ENCODE peak calls at places on chromosomes 1 and 21, in nine cellular contexts. R is HCT116, U is PC-9, C is fibroblast of lung, G is upper lobe of right lung, Z is osteoblast, H is adipocyte, F is A549, Y is H9. I is an unnamed sample. For H3K4me1, the result is how much of the 10 kb centered on the place peaks cover.

GRCh38 chr1:152768847-152769533 is 6.0 kb upstream of the LCE1F start:
- DNase-seq in R (no peak), U (no peak), C (no peak), G (no peak), Z (no peak), H (no peak), F (no peak), Y (no peak), I (no peak)

GRCh38 chr1:225445644-225446297 is 17.9 kb upstream of the LBR start:
- DNase-seq in R (no peak), U (peak), C (no peak), G (peak), Z (no peak), H (no peak), F (no peak), Y (no peak), I (no peak)

GRCh38 chr1:201326710-201327109 is 43.4 kb downstream of the PKP1 start:
- DNase-seq in R (no peak), U (no peak), C (no peak), G (peak), Z (peak), H (no peak), F (no peak), Y (no peak), I (no peak)

GRCh38 chr21:36297938-36298572 is 21.9 kb upstream of the MORC3 start:
- DNase-seq in R (no peak), U (peak), C (no peak), G (peak), Z (peak), H (peak), F (peak), Y (no peak), I (no peak)

GRCh38 chr1:115710859-115711624 is 57.5 kb downstream of the CASQ2 start:
- DNase-seq in R (no peak), U (peak), C (no peak), G (no peak), Z (no peak), H (no peak), F (peak), Y (no peak), I (no peak)

GRCh38 chr1:29356663-29357062 is 120.3 kb downstream of the PTPRU start:
- DNase-seq in R (no peak), U (no peak), C (no peak), G (no peak), Z (no peak), H (no peak), F (no peak), Y (peak), I (no peak)

GRCh38 chr1:175132456-175132855 is 60.1 kb downstream of the KIAA0040 start:
- DNase-seq in R (no peak), U (no peak), C (peak), G (no peak), Z (no peak), H (peak), F (no peak), Y (no peak), I (no peak)

GRCh38 chr1:94067196-94067595 is 53.8 kb downstream of the ABCA4 start:
- DNase-seq in R (no peak), U (no peak), C (peak), G (no peak), Z (no peak), H (no peak), F (no peak), Y (no peak), I (no peak)

GRCh38 chr1:169794530-169795416 is at the start of gene METTL18:
- DNase-seq in R (peak), U (peak), C (peak), G (peak), Z (peak), H (peak), F (peak), Y (peak), I (peak)

GRCh38 chr1:27603962-27604578 is at the start of gene AHDC1:
- DNase-seq in R (peak), U (peak), C (peak), G (peak), Z (peak), H (peak), F (peak), Y (peak), I (peak)

GRCh38 chr1:154609398-154610380 is 1.7 kb upstream of the ADAR start:
- DNase-seq in R (peak), U (no peak), C (peak), G (no peak), Z (no peak), H (peak), F (no peak), Y (peak), I (no peak)

GRCh38 chr1:214634267-214634666 is 31.3 kb downstream of the CENPF start:
- DNase-seq in R (no peak), U (no peak), C (no peak), G (no peak), Z (no peak), H (no peak), F (no peak), Y (no peak), I (no peak)

GRCh38 chr1:161730050-161730564 is 8.8 kb downstream of the FCRLB start:
- DNase-seq in R (no peak), U (peak), C (peak), G (no peak), Z (peak), H (no peak), F (no peak), Y (no peak), I (no peak)

GRCh38 chr1:9413143-9413876 is 120.6 kb downstream of the SPSB1 start:
- DNase-seq in R (peak), U (peak), C (peak), G (peak), Z (peak), H (peak), F (peak), Y (peak), I (peak)

GRCh38 chr1:206803221-206803730 is 31.0 kb upstream of the IL10 start:
- DNase-seq in R (no peak), U (no peak), C (no peak), G (no peak), Z (no peak), H (no peak), F (no peak), Y (no peak), I (no peak)

GRCh38 chr21:38223893-38224540 is 32.8 kb upstream of the KCNJ15 start:
- DNase-seq in R (peak), U (no peak), C (peak), G (no peak), Z (peak), H (peak), F (peak), Y (no peak), I (no peak)

GRCh38 chr1:223041481-223041880 is 101.6 kb downstream of the TLR5 start:
- DNase-seq in R (no peak), U (peak), C (no peak), G (no peak), Z (no peak), H (peak), F (no peak), Y (no peak), I (no peak)

GRCh38 chr1:36366091-36366661 is 19.5 kb downstream of the STK40 start:
- DNase-seq in R (no peak), U (no peak), C (peak), G (no peak), Z (peak), H (no peak), F (no peak), Y (peak), I (peak)

GRCh38 chr1:44881011-44881632 is 38.1 kb upstream of the PTCH2 start:
- DNase-seq in R (no peak), U (no peak), C (peak), G (no peak), Z (peak), H (peak), F (no peak), Y (no peak), I (no peak)

GRCh38 chr1:230215049-230215448 is 148.0 kb downstream of the GALNT2 start:
- DNase-seq in R (no peak), U (no peak), C (peak), G (no peak), Z (no peak), H (peak), F (peak), Y (peak), I (peak)

GRCh38 chr1:20278692-20279130 is 12.0 kb upstream of the VWA5B1 start:
- DNase-seq in R (no peak), U (no peak), C (peak), G (no peak), Z (no peak), H (no peak), F (no peak), Y (peak), I (no peak)

GRCh38 chr1:180863158-180863775 is 49.4 kb upstream of the KIAA1614 start:
- DNase-seq in R (peak), U (peak), C (peak), G (no peak), Z (peak), H (peak), F (peak), Y (no peak), I (no peak)

GRCh38 chr1:222068937-222069336 is 327.0 kb upstream of the DUSP10 start:
- DNase-seq in R (no peak), U (no peak), C (peak), G (no peak), Z (no peak), H (no peak), F (peak), Y (no peak), I (no peak)

GRCh38 chr1:100147875-100148274 is 14.9 kb downstream of the TRMT13 start:
- DNase-seq in R (no peak), U (no peak), C (no peak), G (no peak), Z (no peak), H (no peak), F (no peak), Y (no peak), I (no peak)

GRCh38 chr1:30268923-30269666 is 454.3 kb downstream of the MATN1 start:
- DNase-seq in R (no peak), U (no peak), C (no peak), G (no peak), Z (no peak), H (no peak), F (no peak), Y (peak), I (no peak)

GRCh38 chr1:170426596-170426995 is 105.4 kb upstream of the GORAB start:
- DNase-seq in R (no peak), U (no peak), C (no peak), G (no peak), Z (no peak), H (no peak), F (no peak), Y (no peak), I (no peak)

GRCh38 chr21:28337319-28337718 is 655.4 kb downstream of the LTN1 start:
- DNase-seq in R (no peak), U (no peak), C (peak), G (no peak), Z (no peak), H (peak), F (peak), Y (no peak), I (no peak)

GRCh38 chr1:203175237-203176181 is at the start of gene MYBPH:
- DNase-seq in R (no peak), U (no peak), C (no peak), G (no peak), Z (peak), H (no peak), F (no peak), Y (no peak), I (peak)

GRCh38 chr1:226365831-226366231 is 42.1 kb downstream of the PARP1 start:
- DNase-seq in R (no peak), U (no peak), C (peak), G (no peak), Z (peak), H (peak), F (no peak), Y (no peak), I (no peak)

GRCh38 chr1:9454494-9455066 is 84.7 kb upstream of the SLC25A33 start:
- DNase-seq in R (no peak), U (no peak), C (no peak), G (no peak), Z (no peak), H (no peak), F (no peak), Y (no peak), I (no peak)

GRCh38 chr1:60903591-60903990 is 178.8 kb upstream of the NFIA start:
- DNase-seq in R (no peak), U (no peak), C (peak), G (no peak), Z (peak), H (no peak), F (no peak), Y (no peak), I (peak)

GRCh38 chr1:59653968-59654367 is 160.8 kb upstream of the HOOK1 start:
- DNase-seq in R (no peak), U (no peak), C (no peak), G (no peak), Z (no peak), H (no peak), F (no peak), Y (no peak), I (no peak)

GRCh38 chr1:161736332-161736969 is 13.1 kb upstream of the DUSP12 start:
- DNase-seq in R (no peak), U (peak), C (no peak), G (no peak), Z (no peak), H (peak), F (peak), Y (no peak), I (no peak)

GRCh38 chr1:63663301-63663700 is 70.1 kb downstream of the PGM1 start:
- DNase-seq in R (peak), U (peak), C (peak), G (no peak), Z (no peak), H (peak), F (peak), Y (no peak), I (no peak)
- H3K4me1 ChIP-seq in R (half or more), U (half or more), C (under half), G (under half), Z (under half), H (under half), F (under half), Y (under half), I (under half)

GRCh38 chr21:33691945-33692594 is 49.8 kb downstream of the ITSN1 start:
- DNase-seq in R (no peak), U (no peak), C (no peak), G (no peak), Z (no peak), H (no peak), F (no peak), Y (no peak), I (no peak)
- H3K4me1 ChIP-seq in R (under half), U (under half), C (under half), G (under half), Z (under half), H (under half), F (under half), Y (under half), I (under half)

GRCh38 chr21:46425061-46425460 is 33.6 kb upstream of the DIP2A start:
- DNase-seq in R (no peak), U (no peak), C (no peak), G (no peak), Z (peak), H (no peak), F (no peak), Y (no peak), I (no peak)

GRCh38 chr21:46424062-46424591 is 34.6 kb upstream of the DIP2A start:
- DNase-seq in R (no peak), U (no peak), C (no peak), G (no peak), Z (peak), H (no peak), F (no peak), Y (no peak), I (no peak)

GRCh38 chr21:46424621-46425020 is 34.1 kb upstream of the DIP2A start:
- DNase-seq in R (no peak), U (no peak), C (no peak), G (no peak), Z (peak), H (no peak), F (no peak), Y (no peak), I (no peak)

GRCh38 chr21:46426313-46427046 is 32.2 kb upstream of the DIP2A start:
- DNase-seq in R (no peak), U (no peak), C (no peak), G (no peak), Z (peak), H (no peak), F (no peak), Y (no peak), I (no peak)

DNA sequence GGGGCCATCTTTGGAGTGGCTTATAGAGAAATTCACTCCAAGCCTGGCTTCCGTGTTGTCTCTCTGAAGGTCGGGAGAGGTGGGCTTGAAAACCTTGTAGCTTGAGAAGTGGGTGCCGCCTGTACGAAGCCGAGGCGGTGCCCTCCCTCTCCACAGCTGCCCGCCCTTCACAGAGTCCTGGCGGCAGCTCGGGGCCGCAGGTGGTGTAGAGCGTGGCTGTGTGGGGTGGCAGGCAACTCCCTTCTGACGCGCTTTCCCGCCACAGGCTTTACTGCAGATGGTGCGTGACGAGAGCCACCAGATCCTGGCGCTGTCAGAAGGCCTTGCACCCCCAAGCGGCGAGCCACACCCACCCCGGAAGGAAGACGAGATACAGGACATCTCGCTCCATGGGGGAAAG is 33.1 kb upstream of the DIP2A start:
- DNase-seq in R (no peak), U (no peak), C (no peak), G (no peak), Z (peak), H (no peak), F (no peak), Y (no peak), I (no peak)
- H3K4me1 ChIP-seq in R (under half), U (under half), C (under half), G (under half), Z (under half), H (under half), F (under half), Y (under half), I (under half)

DNA sequence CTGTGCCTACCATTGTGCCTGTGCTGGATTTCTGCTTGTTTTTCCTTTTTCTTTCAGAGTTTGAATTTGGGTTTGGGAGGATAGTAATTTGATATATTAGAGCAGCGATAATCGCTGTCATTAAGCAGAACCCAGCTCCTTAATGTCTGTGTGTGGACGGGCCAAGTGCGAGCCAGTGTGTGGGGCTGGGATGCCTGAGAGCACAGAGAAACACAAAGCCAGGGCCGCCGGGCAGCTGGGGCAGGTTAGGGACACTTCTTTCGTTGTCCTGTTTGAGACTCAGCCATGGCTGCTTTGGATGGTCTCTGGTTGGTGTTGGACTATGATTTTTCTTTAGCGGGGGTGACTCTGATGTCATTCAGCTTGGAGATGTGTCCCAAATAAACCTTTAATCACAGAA is 33.3 kb downstream of the ABCG1 start:
- DNase-seq in R (no peak), U (no peak), C (no peak), G (no peak), Z (no peak), H (no peak), F (no peak), Y (no peak), I (no peak)
- H3K4me1 ChIP-seq in R (under half), U (under half), C (under half), G (under half), Z (under half), H (under half), F (under half), Y (under half), I (under half)

DNA sequence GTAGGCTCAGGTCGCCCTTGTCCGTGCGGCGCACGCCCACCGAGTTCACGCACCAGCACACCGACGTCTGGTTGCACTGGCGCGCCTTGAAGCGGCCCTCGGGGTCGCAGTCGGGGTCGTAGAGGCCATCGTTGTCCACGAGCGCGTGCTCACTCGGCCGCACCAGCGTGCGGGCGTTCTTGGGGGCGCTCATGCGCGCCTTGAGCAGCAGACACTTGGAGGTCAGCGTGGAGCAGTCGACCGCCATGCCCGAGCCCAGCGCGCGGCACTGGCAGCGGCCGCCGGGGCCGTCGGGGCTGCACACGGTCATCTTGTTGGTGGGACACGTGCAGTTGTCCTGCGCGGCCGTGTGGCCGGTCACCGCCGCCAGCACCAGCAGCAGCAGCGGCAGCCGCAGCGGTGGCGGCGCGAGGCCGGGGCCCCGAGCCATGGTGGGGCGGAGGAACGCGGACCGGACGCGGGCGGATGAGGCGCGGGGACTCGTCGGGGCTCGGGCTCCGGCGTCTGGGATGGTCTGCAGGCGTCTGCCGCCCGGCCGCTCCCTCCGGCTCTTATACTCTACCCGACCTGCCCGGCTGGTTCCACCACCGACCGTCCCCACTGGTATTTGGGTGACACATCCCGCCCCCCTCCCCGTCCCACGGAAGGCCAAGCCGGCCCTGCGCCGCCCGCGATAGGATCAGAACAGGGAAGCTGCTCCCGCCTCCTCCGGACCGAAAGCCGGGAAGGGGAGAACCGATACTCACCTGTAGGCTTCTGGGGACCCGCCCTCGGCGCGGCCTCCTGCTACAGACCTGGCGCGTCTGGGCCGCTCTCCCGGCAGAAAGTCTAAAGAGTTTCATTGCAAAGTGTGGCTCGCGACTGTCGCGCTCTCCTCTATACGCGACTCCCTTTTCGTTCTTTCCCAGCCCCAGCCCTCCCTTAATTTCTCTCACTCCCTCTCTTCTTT is at the start of gene TACSTD2:
- DNase-seq in R (no peak), U (peak), C (no peak), G (peak), Z (peak), H (peak), F (no peak), Y (peak), I (peak)
- H3K4me1 ChIP-seq in R (half or more), U (half or more), C (under half), G (under half), Z (under half), H (under half), F (under half), Y (under half), I (under half)

DNA sequence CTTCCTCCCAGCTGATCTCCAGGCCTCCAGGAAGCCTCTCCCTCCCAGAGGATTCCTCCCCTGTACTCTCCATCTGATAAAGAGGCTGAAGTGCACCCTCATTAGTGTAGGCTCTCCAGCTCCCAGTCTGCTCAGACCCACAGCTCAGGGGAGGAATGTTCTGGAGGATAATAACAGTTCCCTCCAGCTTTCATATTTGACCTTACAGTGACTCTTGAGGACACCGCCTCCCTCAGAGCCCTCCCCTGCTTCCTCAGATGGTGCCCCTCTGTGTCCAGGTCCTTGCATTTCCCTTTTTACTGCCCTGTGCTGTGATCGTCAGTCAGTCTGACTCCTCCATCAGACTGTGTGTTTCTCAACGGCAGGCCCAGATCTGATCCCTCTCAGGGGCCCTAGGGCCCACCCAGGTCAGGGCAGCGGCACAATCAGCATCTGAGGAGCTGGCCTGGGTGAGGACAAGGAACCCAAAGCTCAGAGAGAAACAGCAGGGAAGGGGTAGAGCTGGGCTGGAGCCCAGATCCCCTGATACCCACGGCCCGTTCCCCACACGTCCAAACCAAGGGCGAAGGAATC is 1.1 kb upstream of the SHISAL2A start:
- DNase-seq in R (no peak), U (no peak), C (no peak), G (no peak), Z (no peak), H (no peak), F (no peak), Y (no peak), I (no peak)
- H3K4me1 ChIP-seq in R (under half), U (under half), C (under half), G (under half), Z (under half), H (under half), F (under half), Y (under half), I (under half)

I was measured in right cardiac atrium.